ENCODE peak calls at places on chromosomes 4 and X, in seven cellular contexts. E is Kasumi-1; T is HuH-7.5; D is HFFc6; W is ovary; P is posterior cingulate gyrus; O is stimulated activated CD4-positive, alpha-beta T cell treated with anti-CD3 and anti-CD28 coated beads, Interleukin-12 subunit alpha, Interleukin-12 subunit beta, amount 100 ng/mL, for 24 hours. C is an unnamed sample.

GRCh38 chrX:95949588-95949987 is 735.1 kb upstream of the DIAPH2 start:
- DNase-seq in E (no peak), T (no peak), D (no peak), W (no peak), P (no peak), O (no peak), C (no peak)

GRCh38 chr4:5751073-5751917 is 40.3 kb downstream of the EVC start:
- DNase-seq in E (no peak), T (no peak), D (peak), W (no peak), P (no peak), O (no peak), C (no peak)

GRCh38 chr4:56958111-56958517 is 19.3 kb downstream of the NOA1 start:
- DNase-seq in E (peak), T (no peak), D (peak), W (peak), P (peak), O (no peak), C (no peak)

GRCh38 chr4:186622788-186623464 is 67.6 kb upstream of the MTNR1A start:
- DNase-seq in E (no peak), T (no peak), D (peak), W (no peak), P (no peak), O (no peak), C (no peak)

GRCh38 chrX:125382889-125383288 is 63.2 kb downstream of the TEX13C start:
- DNase-seq in E (no peak), T (no peak), D (no peak), W (no peak), P (no peak), O (no peak), C (no peak)

GRCh38 chr4:2461246-2461960 is 7.5 kb upstream of the RNF4 start:
- DNase-seq in E (no peak), T (no peak), D (no peak), W (no peak), P (no peak), O (no peak), C (no peak)

GRCh38 chrX:112913807-112914206 is 73.2 kb upstream of the AMOT start:
- DNase-seq in E (no peak), T (no peak), D (no peak), W (no peak), P (no peak), O (no peak), C (no peak)

GRCh38 chrX:74585766-74586165 is 28.7 kb downstream of the RLIM start:
- DNase-seq in E (no peak), T (no peak), D (no peak), W (no peak), P (no peak), O (no peak), C (no peak)

GRCh38 chr4:53855886-53856260 is 208.5 kb downstream of the CHIC2 start:
- DNase-seq in E (no peak), T (no peak), D (peak), W (no peak), P (no peak), O (no peak), C (no peak)

GRCh38 chr4:110112056-110112455 is 86.4 kb downstream of the ELOVL6 start:
- DNase-seq in E (no peak), T (no peak), D (no peak), W (no peak), P (no peak), O (no peak), C (no peak)

GRCh38 chr4:78612398-78613005 is 60.9 kb downstream of the ANXA3 start:
- DNase-seq in E (peak), T (no peak), D (peak), W (no peak), P (no peak), O (no peak), C (no peak)

GRCh38 chr4:3338321-3338838 is 45.6 kb downstream of the RGS12 start:
- DNase-seq in E (no peak), T (no peak), D (no peak), W (no peak), P (no peak), O (no peak), C (no peak)

GRCh38 chrX:100750901-100751300 is 19.0 kb upstream of the SYTL4 start:
- DNase-seq in E (no peak), T (no peak), D (peak), W (no peak), P (no peak), O (no peak), C (no peak)

GRCh38 chr4:169620846-169621228 is 459 bp downstream of the CLCN3 start:
- DNase-seq in E (no peak), T (no peak), D (no peak), W (peak), P (no peak), O (no peak), C (no peak)

GRCh38 chrX:136210243-136210642 is 41.0 kb downstream of the MAP7D3 start:
- DNase-seq in E (peak), T (no peak), D (no peak), W (no peak), P (no peak), O (no peak), C (peak)

GRCh38 chr4:6576512-6576911 is 1.5 kb downstream of the MAN2B2 start:
- DNase-seq in E (no peak), T (no peak), D (no peak), W (no peak), P (no peak), O (no peak), C (no peak)

GRCh38 chrX:154046262-154046771 is 26.6 kb upstream of the IRAK1 start:
- DNase-seq in E (no peak), T (no peak), D (peak), W (peak), P (no peak), O (no peak), C (no peak)

GRCh38 chr4:78100060-78100459 is 42.9 kb downstream of the FRAS1 start:
- DNase-seq in E (no peak), T (no peak), D (no peak), W (no peak), P (no peak), O (no peak), C (no peak)

GRCh38 chr4:118112647-118113046 is 78.4 kb downstream of the NDST3 start:
- DNase-seq in E (no peak), T (no peak), D (no peak), W (no peak), P (no peak), O (no peak), C (no peak)

GRCh38 chr4:81606796-81607550 is 135.3 kb upstream of the RASGEF1B start:
- DNase-seq in E (no peak), T (no peak), D (no peak), W (no peak), P (no peak), O (no peak), C (peak)

GRCh38 chr4:185219551-185220344 is 10.3 kb downstream of the SNX25 start:
- DNase-seq in E (peak), T (no peak), D (peak), W (peak), P (no peak), O (no peak), C (peak)

GRCh38 chrX:101337776-101338271 is 10.7 kb downstream of the TIMM8A start:
- DNase-seq in E (no peak), T (no peak), D (no peak), W (no peak), P (no peak), O (no peak), C (no peak)

GRCh38 chr4:90718926-90719325 is 591.7 kb downstream of the CCSER1 start:
- DNase-seq in E (no peak), T (no peak), D (no peak), W (no peak), P (no peak), O (no peak), C (no peak)

GRCh38 chr4:123477804-123478209 is 81.2 kb downstream of the SPRY1 start:
- DNase-seq in E (peak), T (no peak), D (no peak), W (no peak), P (no peak), O (peak), C (no peak)

GRCh38 chrX:132470830-132471229 is 18.0 kb downstream of the MBNL3 start:
- DNase-seq in E (no peak), T (no peak), D (no peak), W (no peak), P (no peak), O (no peak), C (no peak)

C was measured in B cell.